ENCODE peak calls at places on chromosomes 16 and 17, in six cellular contexts. V, Z, E, C, T and Y are unnamed samples. For H3K9me3, the result is how much of the 10 kb centered on the place peaks cover.

GRCh38 chr17:56596741-56597494 is 3.4 kb downstream of the NOG start:
- DNase-seq in E (no peak), C (no peak), Z (no peak), T (peak), V (peak), Y (no peak)

GRCh38 chr16:80300876-80301275 is 239.9 kb upstream of the DYNLRB2 start:
- DNase-seq in T (no peak), C (no peak), Z (peak), V (peak), E (no peak), Y (no peak)

GRCh38 chr17:17552351-17553216 is 38.9 kb downstream of the PEMT start:
- DNase-seq in C (no peak), E (no peak), T (no peak), V (no peak), Z (no peak), Y (no peak)

GRCh38 chr17:72151565-72152391 is 31.0 kb downstream of the SOX9 start:
- DNase-seq in Z (no peak), C (peak), T (no peak), E (no peak), V (peak), Y (peak)

GRCh38 chr17:1683489-1683888 is 1.2 kb downstream of the PRPF8 start:
- DNase-seq in C (no peak), E (no peak), Z (no peak), V (no peak), T (no peak), Y (no peak)

GRCh38 chr16:56758432-56758831 is 28.5 kb downstream of the NUP93 start:
- DNase-seq in Z (no peak), V (no peak), C (no peak), T (no peak), E (no peak), Y (no peak)

GRCh38 chr17:50079334-50080095 is 15.6 kb upstream of the PDK2 start:
- DNase-seq in T (no peak), E (peak), C (peak), Z (no peak), V (peak), Y (no peak)

GRCh38 chr17:9138161-9138717 is 116.9 kb downstream of the NTN1 start:
- DNase-seq in C (no peak), Z (no peak), V (no peak), E (no peak), T (no peak), Y (no peak)

GRCh38 chr17:20896153-20896649 is 146.6 kb downstream of the USP22 start:
- DNase-seq in V (peak), C (no peak), E (no peak), T (peak), Z (no peak), Y (no peak)

GRCh38 chr17:59330314-59330942 is 1.0 kb upstream of the YPEL2 start:
- DNase-seq in T (peak), V (peak), Z (no peak), C (no peak), E (no peak), Y (peak)

DNA sequence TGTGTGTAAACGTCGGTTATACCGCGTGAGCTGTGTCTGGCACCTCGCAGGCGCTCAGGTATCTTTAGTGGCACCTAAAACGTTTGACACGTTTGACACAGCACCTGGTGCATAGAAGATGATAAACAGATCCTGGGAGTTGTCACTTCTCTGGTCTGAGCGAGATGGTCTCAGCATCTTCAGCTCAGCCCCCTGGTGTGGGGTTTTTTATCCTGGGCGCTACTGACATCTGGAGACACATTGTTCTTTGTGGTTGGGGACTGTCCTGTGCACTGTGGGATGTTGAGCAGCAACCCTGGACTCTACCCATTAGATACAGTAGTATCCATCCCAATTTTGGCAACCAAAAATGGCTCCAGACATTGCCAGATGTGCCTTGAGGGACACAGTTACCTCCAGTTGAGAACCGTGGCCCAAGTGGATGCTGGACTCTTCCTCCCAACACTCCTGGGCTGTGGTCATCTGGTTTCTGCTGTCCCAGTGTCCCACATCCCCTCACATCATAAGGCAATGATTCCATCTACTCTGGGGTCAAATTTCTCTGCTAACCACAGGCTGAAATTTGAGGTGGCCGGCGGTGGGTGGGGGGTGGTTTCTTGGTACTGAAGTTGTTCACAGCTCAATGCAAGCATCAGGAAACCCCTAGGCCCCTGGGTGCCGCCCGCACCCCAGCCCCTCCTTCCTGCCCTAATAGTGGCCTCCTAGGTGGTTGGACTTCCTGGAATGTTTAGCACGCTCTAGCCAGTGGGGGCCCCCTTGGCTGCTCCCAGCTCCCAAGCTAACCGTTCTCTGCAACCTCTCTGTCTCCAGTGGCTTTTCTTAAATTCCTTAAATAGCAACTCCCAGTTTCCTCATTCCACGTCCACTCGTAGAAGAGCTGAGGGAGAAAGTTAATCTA is 124.7 kb downstream of the ABCC1 start:
- DNase-seq in T (no peak), C (no peak), V (peak), E (peak), Z (peak), Y (peak)
- H3K27ac ChIP-seq in T (peak), C (peak), V (peak), E (peak), Z (peak), Y (peak)

GRCh38 chr16:10421596-10421995 is 35.7 kb downstream of the ATF7IP2 start:
- DNase-seq in Z (no peak), V (no peak), E (no peak), T (no peak), C (no peak), Y (no peak)

DNA sequence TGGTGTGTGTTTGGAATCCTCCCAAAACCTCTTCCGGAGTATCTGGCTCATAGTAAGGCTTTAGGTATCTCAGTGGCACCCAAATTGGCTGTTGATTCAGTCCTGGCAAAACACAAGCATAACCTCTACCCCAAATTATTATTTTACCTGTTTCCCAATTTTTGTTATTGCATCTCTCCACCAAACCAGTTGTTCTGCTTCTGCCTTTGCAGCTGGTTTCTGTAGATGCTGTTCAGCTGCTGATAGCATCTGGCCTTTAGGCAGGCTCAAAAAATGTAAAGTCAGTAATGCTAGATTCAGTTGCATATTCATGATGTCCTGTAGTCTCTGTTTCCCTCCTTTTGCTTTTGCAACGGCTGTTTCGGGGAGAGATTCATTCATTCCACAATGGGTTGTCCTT is 33.8 kb downstream of the ATF7IP2 start:
- DNase-seq in Z (no peak), V (no peak), C (no peak), E (no peak), T (no peak), Y (no peak)
- H3K9me3 ChIP-seq in Z (under half), V (under half), C (under half), E (under half), T (under half), Y (under half)

DNA sequence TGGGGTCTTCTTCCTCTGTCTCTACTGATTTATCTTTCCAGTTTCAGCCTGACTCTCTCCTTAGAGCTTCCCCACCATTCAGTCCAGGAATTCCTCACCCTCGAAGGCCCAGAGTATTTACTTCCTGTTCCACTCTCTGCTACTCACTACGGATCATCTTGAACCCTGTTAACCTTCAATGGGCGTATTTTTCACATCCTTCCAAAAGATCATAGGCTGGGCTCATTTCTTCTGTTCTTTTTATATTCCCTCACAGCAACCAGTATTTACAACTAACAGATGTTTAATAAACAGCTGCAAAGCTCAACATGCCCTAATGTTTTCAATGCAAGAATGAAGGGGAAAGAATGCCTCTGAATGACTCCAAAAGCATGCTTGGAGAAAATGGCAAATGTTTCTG is 175.0 kb downstream of the ZFHX3 start:
- DNase-seq in C (no peak), T (no peak), V (no peak), E (no peak), Z (no peak), Y (no peak)
- H3K27ac ChIP-seq in C (no peak), T (no peak), V (no peak), E (no peak), Z (no peak), Y (no peak)

GRCh38 chr16:89233678-89234490 is 16.4 kb downstream of the ZNF778 start:
- DNase-seq in E (no peak), C (no peak), T (no peak), V (no peak), Z (no peak), Y (no peak)
- H3K9me3 ChIP-seq in E (under half), C (under half), T (under half), V (under half), Z (under half), Y (under half)

GRCh38 chr17:82372063-82372590 is 562 bp downstream of the UTS2R start:
- DNase-seq in T (no peak), V (no peak), E (no peak), Z (no peak), C (no peak), Y (no peak)
- H3K27ac ChIP-seq in T (no peak), V (no peak), E (no peak), Z (no peak), C (no peak), Y (no peak)

DNA sequence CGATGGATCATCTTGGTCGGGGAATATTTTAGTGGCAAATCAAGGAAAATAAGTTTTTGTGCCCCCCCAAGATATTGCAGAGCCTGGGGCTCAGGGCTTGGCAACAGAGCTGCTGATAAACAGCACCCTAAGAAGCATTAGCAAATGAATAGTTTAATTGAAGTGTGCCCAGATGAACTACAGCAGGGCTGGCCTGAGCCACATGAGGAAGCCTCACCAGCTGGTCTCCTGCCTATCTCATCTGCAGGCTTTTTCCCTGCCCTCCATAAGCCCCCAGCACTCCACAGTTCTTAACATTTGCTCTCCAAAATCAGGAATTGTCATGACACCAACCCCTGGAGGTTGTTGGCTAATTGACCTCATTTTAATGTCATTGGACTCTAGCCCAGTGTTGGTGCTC is 480.2 kb downstream of the HS3ST3B1 start:
- DNase-seq in C (no peak), E (no peak), Z (no peak), T (no peak), V (no peak), Y (no peak)
- H3K9me3 ChIP-seq in C (under half), E (under half), Z (under half), T (under half), V (under half), Y (under half)